ENCODE peak calls at places on chromosomes 11 and 22, in seven cellular contexts. T is tibial artery, F is cardiac muscle cell, X is suprapubic skin, Q is OCI-LY7, Z is lower lobe of right lung, S is MM.1S. B is an unnamed sample.
A peak's percentile ranks its signal among the peaks of the same experiment; 100 is the strongest.

GRCh38 chr11:76626921-76627391 is 43.6 kb downstream of the LRRC32 start:
- DNase-seq in Q (peak; percentile 84), X (no peak), F (peak; percentile 63), T (no peak), S (peak; percentile 95), Z (no peak), B (no peak)

GRCh38 chr11:31702966-31703365 is 108.2 kb downstream of the PAX6 start:
- DNase-seq in Q (no peak), S (no peak), T (no peak), X (no peak), F (no peak), Z (no peak), B (no peak)

GRCh38 chr22:17575681-17576080 is 12.4 kb downstream of the SLC25A18 start:
- DNase-seq in T (no peak), Z (no peak), F (no peak), X (no peak), S (no peak), Q (no peak), B (no peak)

GRCh38 chr11:30560345-30561106 is 25.6 kb downstream of the MPPED2 start:
- DNase-seq in X (no peak), T (no peak), F (no peak), Q (no peak), S (no peak), Z (no peak), B (no peak)

GRCh38 chr11:10303558-10304363 is 1.1 kb upstream of the ADM start:
- DNase-seq in T (peak; percentile 71), F (peak; percentile 57), X (no peak), S (peak; percentile 59), Q (no peak), Z (peak; percentile 65), B (peak; percentile 78)

GRCh38 chr11:103055174-103055890 is 36.6 kb downstream of the DCUN1D5 start:
- DNase-seq in S (peak; percentile 37), X (no peak), Q (peak; percentile 54), Z (no peak), T (no peak), F (peak; percentile 62), B (no peak)

GRCh38 chr11:101765932-101766331 is 148.9 kb upstream of the CEP126 start:
- DNase-seq in T (no peak), S (no peak), Z (no peak), X (no peak), Q (no peak), F (no peak), B (no peak)

GRCh38 chr11:103091024-103091423 is 936 bp downstream of the DCUN1D5 start:
- DNase-seq in S (no peak), T (no peak), F (peak; percentile 23), Q (peak; percentile 21), Z (no peak), X (no peak), B (no peak)

GRCh38 chr11:134150195-134150903 is 73.4 kb downstream of the NCAPD3 start:
- DNase-seq in T (no peak), Q (no peak), F (no peak), S (no peak), Z (no peak), X (no peak), B (no peak)

GRCh38 chr22:42614312-42615091 is at the start of gene POLDIP3:
- DNase-seq in Q (peak; percentile 100), X (peak; percentile 100), T (peak; percentile 99), S (peak; percentile 98), F (peak; percentile 99), Z (peak; percentile 99), B (peak; percentile 99)
- TF ChIP-seq CTCF in Q (peak; percentile 46), X (peak; percentile 14), T (peak; percentile 25), S (peak; percentile 16), F (peak; percentile 24), Z (peak; percentile 37), B (no peak)

DNA sequence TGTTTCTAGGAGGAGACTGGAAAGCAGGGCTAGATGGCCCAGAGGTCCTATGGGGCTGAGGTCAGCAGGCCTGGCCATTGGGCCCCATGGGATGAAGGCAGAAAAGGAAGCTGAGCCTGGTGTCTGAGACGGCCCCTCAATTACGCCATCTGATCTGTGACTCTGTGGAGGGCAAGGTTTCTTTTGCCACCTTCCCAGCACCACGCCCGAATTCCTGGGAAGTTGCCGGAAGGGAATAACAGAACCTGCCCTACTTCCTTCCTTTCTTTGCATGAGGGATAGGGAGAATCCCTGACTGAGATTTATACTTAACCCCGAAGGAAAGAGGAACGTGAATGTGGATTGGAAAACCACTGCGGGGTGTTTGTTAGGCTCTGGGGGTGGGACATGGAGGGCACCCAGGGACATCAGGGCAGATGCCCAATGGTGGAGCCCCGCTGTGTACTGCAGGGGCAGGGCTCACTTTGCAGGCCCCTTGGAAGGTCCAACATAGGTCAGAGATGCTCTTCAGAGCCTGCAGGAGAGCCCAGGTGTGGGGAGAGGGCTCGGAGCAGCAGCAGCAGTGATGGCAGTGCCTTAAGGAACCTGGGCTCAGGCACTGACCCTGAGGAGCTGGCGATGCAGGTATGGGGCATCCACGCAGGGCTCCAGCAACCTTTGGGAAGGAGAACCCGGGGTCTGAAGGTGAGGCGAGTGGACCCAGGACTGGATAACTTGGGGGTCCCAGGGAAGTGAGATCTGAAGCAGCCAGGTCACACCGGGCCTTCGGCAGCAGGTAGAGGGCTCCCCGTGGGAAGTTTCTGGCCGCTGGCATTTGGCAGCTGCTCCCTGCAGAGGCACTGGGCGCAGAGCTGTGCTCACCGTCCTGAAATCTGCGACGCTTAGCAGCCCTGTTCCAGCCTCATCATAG is 118.4 kb downstream of the MPPED1 start:
- DNase-seq in F (no peak), T (peak; percentile 31), S (no peak), Z (no peak), Q (no peak), X (no peak), B (no peak)
- H3K27ac ChIP-seq in F (no peak overlapping the region), T (no peak overlapping the region), S (no peak overlapping the region), Z (no peak overlapping the region), Q (no peak overlapping the region), X (no peak overlapping the region), B (no peak overlapping the region)

DNA sequence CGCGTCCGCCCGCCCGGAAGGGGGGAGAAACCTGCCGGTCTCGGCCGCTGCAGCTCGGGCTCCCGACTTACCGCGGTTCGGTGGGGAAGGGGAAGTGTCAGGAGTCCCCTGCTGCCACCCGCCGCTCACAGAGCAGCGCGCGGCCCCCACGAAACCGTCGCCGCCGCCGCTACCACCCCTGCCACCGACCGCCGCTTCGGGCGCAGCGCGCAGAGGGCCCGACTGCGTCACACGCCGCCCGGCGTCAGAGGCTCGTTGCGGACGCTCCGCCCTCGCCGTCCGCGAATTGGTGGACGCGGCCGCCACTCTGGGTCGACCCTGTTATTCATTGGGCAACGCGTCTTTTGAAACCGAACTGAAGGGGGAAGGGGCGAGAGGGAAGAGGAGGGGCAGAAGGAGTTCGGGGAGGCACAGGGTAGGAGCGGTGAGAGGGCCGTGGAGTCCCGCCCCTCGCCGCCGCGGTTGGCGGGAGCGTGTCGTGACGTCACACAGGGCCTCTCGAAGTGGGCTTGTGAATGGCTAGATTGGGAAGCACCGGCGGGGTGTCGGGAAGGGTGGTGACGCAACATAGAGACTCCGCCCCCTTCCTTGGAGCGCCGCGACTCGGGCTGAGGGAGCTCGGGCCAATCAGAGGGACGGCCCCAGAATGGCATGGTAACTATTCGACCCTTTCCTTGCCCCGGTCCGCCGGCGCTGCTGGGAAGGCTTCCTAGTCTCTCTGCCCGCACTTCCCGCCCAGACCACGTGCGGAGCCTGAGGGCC is at the start of gene NUP98:
- DNase-seq in Z (peak; percentile 100), Q (peak; percentile 100), S (peak; percentile 99), X (peak; percentile 99), T (peak; percentile 100), F (peak; percentile 100), B (peak; percentile 100)
- TF ChIP-seq CTCF in Z (peak; percentile 16), Q (peak; percentile 4), S (no peak), X (no peak), T (no peak), F (no peak), B (no peak)

GRCh38 chr11:19938866-19939265 is 221.4 kb downstream of the DBX1 start:
- DNase-seq in Z (no peak), S (no peak), T (no peak), Q (no peak), F (no peak), X (no peak), B (no peak)

GRCh38 chr11:19939415-19939929 is 220.8 kb downstream of the DBX1 start:
- DNase-seq in Z (no peak), X (no peak), Q (no peak), T (no peak), F (no peak), S (no peak), B (no peak)

GRCh38 chr11:19936461-19936860 is 223.8 kb downstream of the DBX1 start:
- DNase-seq in Z (no peak), X (no peak), T (no peak), F (no peak), Q (no peak), S (no peak), B (peak; percentile 38)

GRCh38 chr11:19935507-19935906 is 222.9 kb downstream of the NAV2 start:
- DNase-seq in F (no peak), Z (no peak), X (no peak), T (no peak), S (no peak), Q (no peak), B (no peak)

DNA sequence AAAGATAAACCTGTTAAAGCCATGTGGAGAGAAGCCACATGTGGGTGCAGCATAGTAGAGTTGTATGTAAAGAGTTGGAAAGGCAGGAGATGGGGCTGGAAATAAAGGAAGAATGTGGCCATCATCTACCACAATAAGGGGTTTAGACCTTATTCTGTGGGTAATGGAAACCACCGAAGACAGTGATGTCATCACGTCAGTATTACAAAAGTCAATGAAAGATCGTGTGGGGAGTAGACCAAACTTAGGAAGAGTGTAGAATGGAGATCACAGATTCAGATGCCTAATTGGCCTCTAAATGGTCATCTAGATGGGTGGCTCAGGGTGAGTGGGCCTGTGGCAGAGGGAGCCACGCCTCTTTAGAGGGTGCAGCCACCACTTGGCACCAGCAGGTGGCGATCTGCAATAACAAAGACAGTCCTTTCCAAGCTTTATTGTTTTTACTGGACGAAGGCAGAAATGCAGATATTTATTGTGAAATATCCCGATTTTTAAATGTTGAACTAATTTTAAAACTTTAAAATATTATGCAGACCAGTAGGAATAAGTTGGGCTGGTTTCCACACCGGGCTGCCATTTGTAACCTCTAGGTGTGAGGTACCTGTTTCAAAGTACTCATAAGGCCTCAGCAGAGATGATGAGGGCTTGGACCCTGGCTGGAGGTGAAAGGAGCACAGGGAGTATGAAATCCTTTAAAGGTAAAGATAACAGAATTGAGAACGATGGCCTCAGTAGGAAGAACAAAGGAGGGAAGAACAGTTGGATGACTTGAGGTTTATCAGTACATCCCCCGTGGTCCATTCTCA is 222.0 kb downstream of the DBX1 start:
- DNase-seq in F (peak; percentile 72), S (peak; percentile 38), X (no peak), Z (peak; percentile 56), T (no peak), Q (peak; percentile 42), B (no peak)
- H3K27ac ChIP-seq in F (no peak overlapping the region), S (no peak overlapping the region), X (no peak overlapping the region), Z (no peak overlapping the region), T (no peak overlapping the region), Q (no peak overlapping the region), B (peak overlapping the region; percentile 15)

DNA sequence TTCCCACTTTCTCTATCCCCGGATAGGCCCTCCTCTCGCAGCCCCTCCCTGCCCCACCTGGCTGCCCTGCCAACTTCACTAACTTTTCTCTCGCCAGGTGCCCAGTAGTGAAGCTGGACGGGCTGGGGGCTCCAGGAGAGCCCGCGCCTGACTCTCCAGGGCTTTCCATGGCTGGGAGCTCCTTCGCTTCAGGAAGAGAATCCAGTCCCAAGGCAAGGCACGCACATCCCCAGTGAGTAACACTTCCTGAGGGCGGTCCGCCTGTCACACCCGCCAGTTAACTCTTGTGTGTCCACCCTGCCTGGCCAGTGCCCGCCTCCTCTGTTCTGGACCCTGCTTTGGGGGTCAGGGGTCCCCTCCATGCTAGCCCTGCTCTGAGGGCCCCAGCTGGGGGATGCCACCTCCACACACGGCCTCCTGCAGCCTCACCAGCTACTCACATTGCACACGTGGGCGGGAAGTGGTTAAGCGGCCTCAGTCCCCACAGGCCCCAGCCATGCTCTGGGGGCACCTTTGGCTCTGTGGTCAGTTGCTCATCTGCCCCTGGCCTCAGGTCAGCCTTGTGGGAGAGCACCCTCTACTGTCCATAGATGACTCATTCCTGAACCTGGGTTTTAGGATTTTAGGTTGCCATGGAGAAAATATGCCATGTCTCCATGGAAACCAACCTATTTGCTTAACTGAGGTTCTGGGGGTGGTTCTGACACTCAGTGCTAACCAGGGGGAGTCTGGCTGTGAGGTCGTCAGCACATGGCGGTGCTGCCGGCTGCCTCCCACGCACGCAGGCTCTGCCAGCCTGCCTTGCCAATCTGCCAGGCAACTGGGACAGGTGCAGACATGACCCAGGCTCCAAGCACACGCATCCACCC is at the start of gene RIN1:
- DNase-seq in S (no peak), F (peak; percentile 96), X (no peak), Q (peak; percentile 39), T (no peak), Z (peak; percentile 65), B (peak; percentile 84)
- TF ChIP-seq CTCF in S (peak; percentile 17), F (peak; percentile 45), X (no peak), Q (peak; percentile 61), T (peak; percentile 7), Z (peak; percentile 22), B (peak; percentile 33)